ENCODE peak calls at places on chromosomes 1 and 21, in six cellular contexts. S is MM.1S; A is CD8-positive, alpha-beta T cell; D is ACHN; V is stimulated activated CD4-positive, alpha-beta T cell treated with anti-CD3 and anti-CD28 coated beads, Interleukin-2, amount 100 ng/mL, for 48 hours; M is skeletal muscle cell. Z is an unnamed sample.
A peak's percentile ranks its signal among the peaks of the same experiment; 100 is the strongest.

GRCh38 chr1:46171872-46172271 is 3.0 kb upstream of the TSPAN1 start:
- DNase-seq in S (no peak), M (no peak), A (no peak), V (no peak), D (no peak), Z (no peak)

GRCh38 chr1:212981025-212981495 is 30.7 kb downstream of the VASH2 start:
- DNase-seq in S (no peak), V (no peak), M (peak; percentile 58), A (no peak), D (no peak), Z (no peak)

GRCh38 chr1:65762081-65762862 is 30.4 kb upstream of the PDE4B start:
- DNase-seq in A (no peak), S (peak; percentile 19), D (no peak), V (no peak), M (no peak), Z (no peak)

GRCh38 chr1:2189459-2190425 is 4.8 kb downstream of the FAAP20 start:
- DNase-seq in M (peak; percentile 90), S (peak; percentile 79), A (peak; percentile 94), D (peak; percentile 83), V (peak; percentile 89), Z (no peak)

GRCh38 chr1:36872858-36873257 is 161.5 kb downstream of the GRIK3 start:
- DNase-seq in A (no peak), V (no peak), D (no peak), S (no peak), M (no peak), Z (no peak)

GRCh38 chr1:53599461-53599860 is 139.5 kb downstream of the GLIS1 start:
- DNase-seq in A (no peak), M (no peak), V (no peak), D (no peak), S (no peak), Z (no peak)

GRCh38 chr1:66739401-66740157 is 12.7 kb upstream of the DYNLT5 start:
- DNase-seq in D (no peak), A (no peak), M (no peak), S (peak; percentile 41), V (no peak), Z (no peak)

GRCh38 chr21:34736116-34736870 is 67.5 kb downstream of the CLIC6 start:
- DNase-seq in A (no peak), D (no peak), S (no peak), V (no peak), M (no peak), Z (no peak)

GRCh38 chr1:186682721-186683120 is 2.5 kb upstream of the PTGS2 start:
- DNase-seq in S (no peak), M (no peak), A (no peak), D (no peak), V (no peak), Z (no peak)

Z was measured in Panc1.